ENCODE peak calls at places on chromosomes 11 and 22, in six cellular contexts. One of them, this sample, is unnamed.

GRCh38 chr22:35330258-35330861 is 30.7 kb downstream of the TOM1 start:
- DNase-seq in ascending aorta: peak
- DNase-seq in astrocyte: peak
- DNase-seq in uterus: peak
- DNase-seq in upper lobe of left lung: peak
- DNase-seq in right atrium auricular region: peak
- DNase-seq in this sample: no peak

GRCh38 chr11:22938691-22939090 is 78.4 kb upstream of the CCDC179 start:
- DNase-seq in upper lobe of left lung: no peak
- DNase-seq in uterus: no peak
- DNase-seq in astrocyte: no peak
- DNase-seq in right atrium auricular region: no peak
- DNase-seq in ascending aorta: no peak
- DNase-seq in this sample: no peak

GRCh38 chr11:64935634-64936081 is at the start of gene GPHA2:
- DNase-seq in upper lobe of left lung: no peak
- DNase-seq in uterus: peak
- DNase-seq in ascending aorta: no peak
- DNase-seq in astrocyte: peak
- DNase-seq in right atrium auricular region: no peak
- DNase-seq in this sample: no peak

GRCh38 chr11:84524422-84525051 is 1102.6 kb downstream of the DLG2 start:
- DNase-seq in ascending aorta: no peak
- DNase-seq in astrocyte: peak
- DNase-seq in upper lobe of left lung: no peak
- DNase-seq in right atrium auricular region: no peak
- DNase-seq in uterus: no peak
- DNase-seq in this sample: no peak

GRCh38 chr11:106202935-106203620 is 125.6 kb downstream of the AASDHPPT start:
- DNase-seq in upper lobe of left lung: no peak
- DNase-seq in right atrium auricular region: no peak
- DNase-seq in uterus: no peak
- DNase-seq in astrocyte: peak
- DNase-seq in ascending aorta: no peak
- DNase-seq in this sample: no peak

GRCh38 chr22:32971252-32971651 is 86.9 kb downstream of the SYN3 start:
- DNase-seq in right atrium auricular region: no peak
- DNase-seq in ascending aorta: no peak
- DNase-seq in upper lobe of left lung: no peak
- DNase-seq in astrocyte: no peak
- DNase-seq in uterus: peak
- DNase-seq in this sample: no peak

GRCh38 chr22:24217384-24217783 is 27.5 kb downstream of the GGT5 start:
- DNase-seq in right atrium auricular region: no peak
- DNase-seq in ascending aorta: no peak
- DNase-seq in uterus: no peak
- DNase-seq in upper lobe of left lung: no peak
- DNase-seq in astrocyte: no peak
- DNase-seq in this sample: no peak

GRCh38 chr22:17928391-17928790 is 96.0 kb downstream of the MICAL3 start:
- DNase-seq in right atrium auricular region: no peak
- DNase-seq in upper lobe of left lung: no peak
- DNase-seq in uterus: no peak
- DNase-seq in astrocyte: no peak
- DNase-seq in ascending aorta: no peak
- DNase-seq in this sample: no peak

GRCh38 chr11:20238712-20239111 is 78.4 kb upstream of the DBX1 start:
- DNase-seq in right atrium auricular region: no peak
- DNase-seq in upper lobe of left lung: no peak
- DNase-seq in astrocyte: no peak
- DNase-seq in uterus: no peak
- DNase-seq in ascending aorta: no peak
- DNase-seq in this sample: no peak

GRCh38 chr11:95245038-95245437 is 14.0 kb upstream of the SESN3 start:
- DNase-seq in ascending aorta: no peak
- DNase-seq in upper lobe of left lung: no peak
- DNase-seq in right atrium auricular region: no peak
- DNase-seq in uterus: no peak
- DNase-seq in astrocyte: peak
- DNase-seq in this sample: no peak

GRCh38 chr11:86116386-86116726 is 47.5 kb upstream of the PICALM start:
- DNase-seq in ascending aorta: no peak
- DNase-seq in upper lobe of left lung: no peak
- DNase-seq in right atrium auricular region: no peak
- DNase-seq in uterus: no peak
- DNase-seq in astrocyte: peak
- DNase-seq in this sample: no peak

GRCh38 chr11:76770642-76771445 is 12.3 kb upstream of the TSKU start:
- DNase-seq in astrocyte: peak
- DNase-seq in upper lobe of left lung: no peak
- DNase-seq in uterus: peak
- DNase-seq in right atrium auricular region: peak
- DNase-seq in ascending aorta: no peak
- DNase-seq in this sample: no peak

GRCh38 chr11:19711911-19712280 is 741 bp upstream of the NAV2 start:
- DNase-seq in ascending aorta: no peak
- DNase-seq in right atrium auricular region: peak
- DNase-seq in astrocyte: no peak
- DNase-seq in uterus: no peak
- DNase-seq in upper lobe of left lung: no peak
- DNase-seq in this sample: no peak

GRCh38 chr11:122167100-122167499 is 51.1 kb upstream of the BLID start:
- DNase-seq in uterus: no peak
- DNase-seq in right atrium auricular region: no peak
- DNase-seq in upper lobe of left lung: no peak
- DNase-seq in astrocyte: peak
- DNase-seq in ascending aorta: no peak
- DNase-seq in this sample: no peak

GRCh38 chr11:64444838-64445441 is 86.0 kb downstream of the RPS6KA4 start:
- DNase-seq in upper lobe of left lung: no peak
- DNase-seq in right atrium auricular region: no peak
- DNase-seq in uterus: no peak
- DNase-seq in ascending aorta: no peak
- DNase-seq in astrocyte: peak
- DNase-seq in this sample: no peak

GRCh38 chr11:60926500-60926899 is 2.2 kb downstream of the TMEM132A start:
- DNase-seq in uterus: no peak
- DNase-seq in right atrium auricular region: no peak
- DNase-seq in upper lobe of left lung: no peak
- DNase-seq in astrocyte: no peak
- DNase-seq in ascending aorta: no peak
- DNase-seq in this sample: no peak

GRCh38 chr22:44338906-44339305 is 26.2 kb upstream of the SHISAL1 start:
- DNase-seq in uterus: no peak
- DNase-seq in right atrium auricular region: no peak
- DNase-seq in upper lobe of left lung: no peak
- DNase-seq in astrocyte: no peak
- DNase-seq in ascending aorta: no peak
- DNase-seq in this sample: no peak

GRCh38 chr11:123143476-123143875 is 51.6 kb downstream of the CLMP start:
- DNase-seq in upper lobe of left lung: no peak
- DNase-seq in uterus: no peak
- DNase-seq in ascending aorta: no peak
- DNase-seq in astrocyte: no peak
- DNase-seq in right atrium auricular region: no peak
- DNase-seq in this sample: no peak

GRCh38 chr11:130508913-130509312 is 60.5 kb downstream of the ADAMTS15 start:
- DNase-seq in ascending aorta: no peak
- DNase-seq in right atrium auricular region: no peak
- DNase-seq in uterus: no peak
- DNase-seq in astrocyte: no peak
- DNase-seq in upper lobe of left lung: no peak
- DNase-seq in this sample: no peak

GRCh38 chr11:11876458-11876857 is 34.7 kb downstream of the USP47 start:
- DNase-seq in astrocyte: no peak
- DNase-seq in upper lobe of left lung: no peak
- DNase-seq in uterus: no peak
- DNase-seq in right atrium auricular region: no peak
- DNase-seq in ascending aorta: no peak
- DNase-seq in this sample: no peak

GRCh38 chr22:20441631-20442484 is 4.2 kb upstream of the SCARF2 start:
- DNase-seq in upper lobe of left lung: peak
- DNase-seq in ascending aorta: no peak
- DNase-seq in uterus: no peak
- DNase-seq in right atrium auricular region: no peak
- DNase-seq in astrocyte: no peak
- DNase-seq in this sample: no peak

GRCh38 chr11:90930252-90930651 is 707.4 kb upstream of the CHORDC1 start:
- DNase-seq in astrocyte: no peak
- DNase-seq in ascending aorta: no peak
- DNase-seq in right atrium auricular region: no peak
- DNase-seq in uterus: no peak
- DNase-seq in upper lobe of left lung: no peak
- DNase-seq in this sample: no peak
- TF ChIP-seq CTCF in astrocyte: no peak
- TF ChIP-seq CTCF in ascending aorta: no peak
- TF ChIP-seq CTCF in right atrium auricular region: no peak
- TF ChIP-seq CTCF in uterus: no peak
- TF ChIP-seq CTCF in upper lobe of left lung: no peak
- TF ChIP-seq CTCF in this sample: no peak

GRCh38 chr11:35802221-35802620 is 139.6 kb downstream of the TRIM44 start:
- DNase-seq in upper lobe of left lung: no peak
- DNase-seq in astrocyte: no peak
- DNase-seq in uterus: no peak
- DNase-seq in right atrium auricular region: no peak
- DNase-seq in ascending aorta: no peak
- DNase-seq in this sample: no peak

GRCh38 chr11:35798983-35799382 is 136.4 kb downstream of the TRIM44 start:
- DNase-seq in right atrium auricular region: no peak
- DNase-seq in ascending aorta: no peak
- DNase-seq in upper lobe of left lung: no peak
- DNase-seq in astrocyte: no peak
- DNase-seq in uterus: no peak
- DNase-seq in this sample: no peak

GRCh38 chr11:35800970-35801953 is 138.7 kb downstream of the TRIM44 start:
- DNase-seq in upper lobe of left lung: no peak
- DNase-seq in astrocyte: no peak
- DNase-seq in uterus: no peak
- DNase-seq in right atrium auricular region: no peak
- DNase-seq in ascending aorta: no peak
- DNase-seq in this sample: no peak

GRCh38 chr11:35798423-35798822 is 135.8 kb downstream of the TRIM44 start:
- DNase-seq in upper lobe of left lung: no peak
- DNase-seq in ascending aorta: no peak
- DNase-seq in astrocyte: no peak
- DNase-seq in uterus: no peak
- DNase-seq in right atrium auricular region: no peak
- DNase-seq in this sample: no peak

GRCh38 chr11:35799655-35800054 is 137.1 kb downstream of the TRIM44 start:
- DNase-seq in ascending aorta: no peak
- DNase-seq in uterus: no peak
- DNase-seq in astrocyte: no peak
- DNase-seq in right atrium auricular region: no peak
- DNase-seq in upper lobe of left lung: no peak
- DNase-seq in this sample: no peak
- TF ChIP-seq CTCF in ascending aorta: no peak
- TF ChIP-seq CTCF in uterus: no peak
- TF ChIP-seq CTCF in astrocyte: no peak
- TF ChIP-seq CTCF in right atrium auricular region: no peak
- TF ChIP-seq CTCF in upper lobe of left lung: no peak
- TF ChIP-seq CTCF in this sample: no peak

GRCh38 chr11:70505761-70506657 is 107.7 kb downstream of the CTTN start:
- DNase-seq in uterus: no peak
- DNase-seq in ascending aorta: no peak
- DNase-seq in right atrium auricular region: no peak
- DNase-seq in upper lobe of left lung: no peak
- DNase-seq in astrocyte: no peak
- DNase-seq in this sample: no peak

GRCh38 chr11:70503878-70504240 is 105.5 kb downstream of the CTTN start:
- DNase-seq in uterus: no peak
- DNase-seq in upper lobe of left lung: no peak
- DNase-seq in right atrium auricular region: no peak
- DNase-seq in ascending aorta: no peak
- DNase-seq in astrocyte: no peak
- DNase-seq in this sample: no peak

GRCh38 chr11:70505331-70505731 is 107.0 kb downstream of the CTTN start:
- DNase-seq in ascending aorta: no peak
- DNase-seq in astrocyte: no peak
- DNase-seq in right atrium auricular region: no peak
- DNase-seq in uterus: no peak
- DNase-seq in upper lobe of left lung: no peak
- DNase-seq in this sample: no peak

GRCh38 chr11:70503201-70503877 is 105.0 kb downstream of the CTTN start:
- DNase-seq in uterus: no peak
- DNase-seq in upper lobe of left lung: no peak
- DNase-seq in ascending aorta: no peak
- DNase-seq in right atrium auricular region: no peak
- DNase-seq in astrocyte: no peak
- DNase-seq in this sample: no peak

DNA sequence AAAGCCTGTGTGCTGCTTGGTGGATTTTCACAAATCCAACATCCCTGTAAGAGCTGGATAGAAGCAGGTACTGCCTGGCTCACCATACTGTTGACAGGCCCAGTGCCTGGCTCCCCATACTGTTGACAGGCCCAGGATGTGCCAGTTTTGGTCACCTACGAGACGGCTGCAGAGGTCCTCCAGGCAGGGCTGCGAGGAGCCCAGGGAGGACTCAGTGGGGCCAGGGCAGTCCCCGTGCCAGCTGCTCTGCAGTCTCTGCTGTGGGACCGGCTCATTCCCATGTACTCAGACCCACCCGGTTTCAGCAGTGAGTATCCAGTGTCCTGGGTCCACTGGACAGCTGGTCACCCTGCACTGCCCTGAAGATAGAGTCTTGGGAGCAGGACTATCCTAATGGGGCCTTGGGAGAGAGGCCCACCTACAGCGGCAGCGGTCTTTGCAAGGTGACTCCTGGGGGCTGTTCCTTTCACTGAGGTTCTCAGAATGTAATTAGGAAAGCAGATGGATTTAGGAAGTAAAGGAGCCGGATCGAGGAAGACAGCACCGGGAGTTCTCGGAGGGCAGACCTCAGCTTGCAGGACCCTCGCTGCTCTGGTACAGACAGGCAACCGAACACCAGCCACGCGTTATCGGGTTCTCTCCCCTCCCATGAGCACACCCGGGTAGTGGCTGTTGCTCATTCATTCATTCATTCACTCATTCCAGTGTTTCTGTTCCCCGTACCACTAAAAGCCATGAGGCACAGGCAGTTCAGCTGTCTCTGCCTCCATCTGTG is 106.1 kb downstream of the CTTN start:
- DNase-seq in astrocyte: no peak
- DNase-seq in upper lobe of left lung: no peak
- DNase-seq in uterus: no peak
- DNase-seq in right atrium auricular region: no peak
- DNase-seq in ascending aorta: no peak
- DNase-seq in this sample: no peak
- TF ChIP-seq CTCF in astrocyte: no peak
- TF ChIP-seq CTCF in upper lobe of left lung: no peak
- TF ChIP-seq CTCF in uterus: no peak
- TF ChIP-seq CTCF in right atrium auricular region: no peak
- TF ChIP-seq CTCF in ascending aorta: no peak
- TF ChIP-seq CTCF in this sample: no peak

DNA sequence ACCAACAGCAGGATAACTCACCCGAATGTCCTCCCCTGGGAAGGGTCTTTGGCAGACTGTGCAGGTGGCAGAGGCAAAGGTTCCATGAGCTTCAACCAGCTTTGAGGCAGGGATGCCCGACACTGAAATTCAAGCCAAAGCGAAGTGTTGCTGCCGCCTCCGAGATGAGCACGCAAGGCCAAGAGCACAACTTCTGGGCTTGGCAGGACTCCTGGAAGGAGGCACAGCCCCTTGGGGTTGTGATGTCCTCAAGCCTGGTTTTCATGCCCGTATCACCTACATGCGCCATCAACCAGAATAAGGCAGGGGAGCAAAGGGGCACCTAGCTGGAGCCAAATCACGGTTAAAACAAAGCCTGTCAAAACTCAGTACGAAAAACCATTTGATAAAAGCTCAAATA is 5.7 kb downstream of the SIRT3 start:
- DNase-seq in upper lobe of left lung: no peak
- DNase-seq in uterus: no peak
- DNase-seq in astrocyte: no peak
- DNase-seq in right atrium auricular region: no peak
- DNase-seq in ascending aorta: no peak
- DNase-seq in this sample: no peak
- TF ChIP-seq CTCF in upper lobe of left lung: no peak
- TF ChIP-seq CTCF in uterus: no peak
- TF ChIP-seq CTCF in astrocyte: no peak
- TF ChIP-seq CTCF in right atrium auricular region: no peak
- TF ChIP-seq CTCF in ascending aorta: no peak
- TF ChIP-seq CTCF in this sample: no peak